ENCODE peak calls at places on chromosomes 6 and 20, in four cellular contexts. One of them, this sample, is unnamed.

GRCh38 chr6:73388800-73389512 is 5.7 kb upstream of the DDX43 start:
- DNase-seq in naive thymus-derived CD4-positive, alpha-beta T cell: peak
- DNase-seq in cardiac fibroblast: peak
- DNase-seq in AG10803: peak
- DNase-seq in this sample: peak

GRCh38 chr6:10518461-10519216 is 2.5 kb upstream of the GCNT2 start:
- DNase-seq in naive thymus-derived CD4-positive, alpha-beta T cell: no peak
- DNase-seq in AG10803: no peak
- DNase-seq in cardiac fibroblast: peak
- DNase-seq in this sample: no peak

GRCh38 chr6:89999154-89999553 is 104.9 kb downstream of the GJA10 start:
- DNase-seq in cardiac fibroblast: no peak
- DNase-seq in naive thymus-derived CD4-positive, alpha-beta T cell: no peak
- DNase-seq in AG10803: peak
- DNase-seq in this sample: no peak

GRCh38 chr20:62780696-62781095 is 15.6 kb upstream of the MRGBP start:
- DNase-seq in cardiac fibroblast: no peak
- DNase-seq in naive thymus-derived CD4-positive, alpha-beta T cell: no peak
- DNase-seq in AG10803: no peak
- DNase-seq in this sample: no peak

GRCh38 chr6:43871933-43872332 is 101.9 kb downstream of the VEGFA start:
- DNase-seq in naive thymus-derived CD4-positive, alpha-beta T cell: no peak
- DNase-seq in AG10803: no peak
- DNase-seq in cardiac fibroblast: no peak
- DNase-seq in this sample: no peak

GRCh38 chr6:31559958-31560696 is 12.0 kb upstream of the LTA start:
- DNase-seq in AG10803: peak
- DNase-seq in naive thymus-derived CD4-positive, alpha-beta T cell: no peak
- DNase-seq in cardiac fibroblast: peak
- DNase-seq in this sample: peak

GRCh38 chr20:41177636-41178035 is 40.3 kb downstream of the PLCG1 start:
- DNase-seq in naive thymus-derived CD4-positive, alpha-beta T cell: peak
- DNase-seq in AG10803: peak
- DNase-seq in cardiac fibroblast: peak
- DNase-seq in this sample: peak

GRCh38 chr6:21634582-21634981 is 41.0 kb downstream of the SOX4 start:
- DNase-seq in cardiac fibroblast: peak
- DNase-seq in naive thymus-derived CD4-positive, alpha-beta T cell: no peak
- DNase-seq in AG10803: peak
- DNase-seq in this sample: peak

GRCh38 chr6:8006208-8006607 is 58.0 kb downstream of the BLOC1S5 start:
- DNase-seq in cardiac fibroblast: peak
- DNase-seq in AG10803: peak
- DNase-seq in naive thymus-derived CD4-positive, alpha-beta T cell: no peak
- DNase-seq in this sample: peak

GRCh38 chr20:11101243-11101642 is 427.4 kb upstream of the JAG1 start:
- DNase-seq in cardiac fibroblast: peak
- DNase-seq in AG10803: no peak
- DNase-seq in naive thymus-derived CD4-positive, alpha-beta T cell: no peak
- DNase-seq in this sample: no peak

GRCh38 chr20:6863355-6863754 is 95.9 kb downstream of the BMP2 start:
- DNase-seq in cardiac fibroblast: no peak
- DNase-seq in naive thymus-derived CD4-positive, alpha-beta T cell: no peak
- DNase-seq in AG10803: no peak
- DNase-seq in this sample: no peak

GRCh38 chr6:119526609-119527605 is 177.3 kb upstream of the MAN1A1 start:
- DNase-seq in naive thymus-derived CD4-positive, alpha-beta T cell: no peak
- DNase-seq in cardiac fibroblast: peak
- DNase-seq in AG10803: peak
- DNase-seq in this sample: no peak
- H3K4me3 ChIP-seq in naive thymus-derived CD4-positive, alpha-beta T cell: no peak
- H3K4me3 ChIP-seq in cardiac fibroblast: no peak
- H3K4me3 ChIP-seq in AG10803: no peak
- H3K4me3 ChIP-seq in this sample: no peak

DNA sequence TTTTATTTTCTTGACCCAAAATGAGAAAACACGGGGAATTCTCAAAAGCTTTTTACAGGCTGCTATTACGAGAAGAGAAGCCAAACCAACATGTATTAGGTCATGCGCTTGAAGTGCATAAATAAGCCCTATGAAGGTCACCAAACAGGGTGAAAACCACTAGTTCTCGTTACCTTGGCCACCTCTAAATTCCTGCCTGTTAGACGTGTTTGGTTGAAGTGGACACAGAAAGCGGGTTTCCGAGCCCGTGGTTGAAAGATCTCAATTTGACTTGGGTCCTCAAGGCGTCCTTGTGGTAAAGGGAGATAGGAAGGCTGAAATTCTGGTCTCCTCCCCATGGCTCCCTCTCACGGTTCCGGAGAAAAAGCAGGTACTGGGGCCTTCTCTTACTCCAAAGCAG is 6.2 kb downstream of the EYA2 start:
- DNase-seq in naive thymus-derived CD4-positive, alpha-beta T cell: no peak
- DNase-seq in cardiac fibroblast: no peak
- DNase-seq in AG10803: no peak
- DNase-seq in this sample: no peak
- H3K4me3 ChIP-seq in naive thymus-derived CD4-positive, alpha-beta T cell: no peak
- H3K4me3 ChIP-seq in cardiac fibroblast: no peak
- H3K4me3 ChIP-seq in AG10803: no peak
- H3K4me3 ChIP-seq in this sample: no peak

GRCh38 chr6:129679758-129680157 is 30.2 kb downstream of the ARHGAP18 start:
- DNase-seq in naive thymus-derived CD4-positive, alpha-beta T cell: no peak
- DNase-seq in AG10803: peak
- DNase-seq in cardiac fibroblast: peak
- DNase-seq in this sample: no peak
- H3K4me3 ChIP-seq in naive thymus-derived CD4-positive, alpha-beta T cell: no peak
- H3K4me3 ChIP-seq in AG10803: peak
- H3K4me3 ChIP-seq in cardiac fibroblast: no peak
- H3K4me3 ChIP-seq in this sample: peak

DNA sequence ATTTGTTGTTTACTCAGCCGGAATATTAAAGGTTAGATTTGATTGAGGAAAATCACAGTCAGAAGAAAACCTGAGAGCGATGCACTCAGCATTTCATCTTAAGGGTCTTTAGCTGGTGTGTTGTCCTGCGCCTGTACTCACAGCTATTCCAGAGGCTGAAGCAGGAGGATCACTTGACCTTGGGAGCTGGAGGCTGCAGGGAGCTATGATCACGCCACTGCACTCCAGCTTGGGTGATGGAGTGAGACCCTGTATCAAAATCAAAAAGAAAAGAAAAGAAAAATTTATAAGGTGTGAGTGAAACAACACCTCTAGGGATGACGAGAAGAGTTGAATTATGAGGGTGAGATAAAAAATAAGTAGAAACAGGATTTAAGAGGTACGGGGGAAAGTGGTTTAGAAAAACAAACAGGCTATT is 165.0 kb downstream of the TRIM27 start:
- DNase-seq in AG10803: no peak
- DNase-seq in cardiac fibroblast: no peak
- DNase-seq in naive thymus-derived CD4-positive, alpha-beta T cell: no peak
- DNase-seq in this sample: no peak
- H3K4me3 ChIP-seq in AG10803: no peak
- H3K4me3 ChIP-seq in cardiac fibroblast: no peak
- H3K4me3 ChIP-seq in naive thymus-derived CD4-positive, alpha-beta T cell: no peak
- H3K4me3 ChIP-seq in this sample: peak

GRCh38 chr20:36465109-36466080 is 75.9 kb upstream of the MYL9 start:
- DNase-seq in AG10803: peak
- DNase-seq in naive thymus-derived CD4-positive, alpha-beta T cell: peak
- DNase-seq in cardiac fibroblast: peak
- DNase-seq in this sample: peak
- H3K4me3 ChIP-seq in AG10803: peak
- H3K4me3 ChIP-seq in naive thymus-derived CD4-positive, alpha-beta T cell: no peak
- H3K4me3 ChIP-seq in cardiac fibroblast: no peak
- H3K4me3 ChIP-seq in this sample: no peak

GRCh38 chr6:122042851-122043250 is 356.6 kb upstream of the HSF2 start:
- DNase-seq in cardiac fibroblast: peak
- DNase-seq in AG10803: peak
- DNase-seq in naive thymus-derived CD4-positive, alpha-beta T cell: no peak
- DNase-seq in this sample: peak
- H3K4me3 ChIP-seq in cardiac fibroblast: no peak
- H3K4me3 ChIP-seq in AG10803: no peak
- H3K4me3 ChIP-seq in naive thymus-derived CD4-positive, alpha-beta T cell: no peak
- H3K4me3 ChIP-seq in this sample: no peak

This sample was measured in fibroblast of villous mesenchyme.